ENCODE peak calls at places on chromosomes 1 and 21, in six cellular contexts. One of them, this sample, is unnamed.

GRCh38 chr1:175178056-175178455 is 14.5 kb downstream of the KIAA0040 start:
- DNase-seq in testis: no peak
- DNase-seq in neural progenitor cell: peak
- DNase-seq in HL-60: no peak
- DNase-seq in Caki2: no peak
- DNase-seq in GM12865: no peak
- DNase-seq in this sample: no peak

GRCh38 chr1:115301438-115302020 is 36.5 kb downstream of the NGF start:
- DNase-seq in testis: no peak
- DNase-seq in neural progenitor cell: no peak
- DNase-seq in HL-60: no peak
- DNase-seq in Caki2: no peak
- DNase-seq in GM12865: no peak
- DNase-seq in this sample: no peak

GRCh38 chr1:50661626-50662025 is 238.4 kb upstream of the DMRTA2 start:
- DNase-seq in testis: no peak
- DNase-seq in neural progenitor cell: no peak
- DNase-seq in HL-60: no peak
- DNase-seq in Caki2: no peak
- DNase-seq in GM12865: no peak
- DNase-seq in this sample: no peak

GRCh38 chr1:196623079-196623478 is 14.8 kb upstream of the KCNT2 start:
- DNase-seq in testis: no peak
- DNase-seq in neural progenitor cell: no peak
- DNase-seq in HL-60: no peak
- DNase-seq in Caki2: no peak
- DNase-seq in GM12865: no peak
- DNase-seq in this sample: no peak

GRCh38 chr1:28028873-28029654 is 59.3 kb downstream of the EYA3 start:
- DNase-seq in testis: no peak
- DNase-seq in neural progenitor cell: no peak
- DNase-seq in HL-60: no peak
- DNase-seq in Caki2: no peak
- DNase-seq in GM12865: peak
- DNase-seq in this sample: no peak

GRCh38 chr1:23422955-23423354 is 1.6 kb downstream of the TCEA3 start:
- DNase-seq in testis: no peak
- DNase-seq in neural progenitor cell: no peak
- DNase-seq in HL-60: no peak
- DNase-seq in Caki2: no peak
- DNase-seq in GM12865: no peak
- DNase-seq in this sample: no peak

GRCh38 chr1:119298687-119299086 is 69.9 kb upstream of the HAO2 start:
- DNase-seq in testis: no peak
- DNase-seq in neural progenitor cell: no peak
- DNase-seq in HL-60: no peak
- DNase-seq in Caki2: no peak
- DNase-seq in GM12865: peak
- DNase-seq in this sample: peak

GRCh38 chr1:101506541-101507164 is 269.8 kb downstream of the S1PR1 start:
- DNase-seq in testis: peak
- DNase-seq in neural progenitor cell: peak
- DNase-seq in HL-60: peak
- DNase-seq in Caki2: no peak
- DNase-seq in GM12865: peak
- DNase-seq in this sample: peak

GRCh38 chr1:5286244-5286643 is 631.8 kb downstream of the AJAP1 start:
- DNase-seq in testis: no peak
- DNase-seq in neural progenitor cell: no peak
- DNase-seq in HL-60: no peak
- DNase-seq in Caki2: no peak
- DNase-seq in GM12865: no peak
- DNase-seq in this sample: no peak

GRCh38 chr1:50066806-50067205 is 41.9 kb upstream of the ELAVL4 start:
- DNase-seq in testis: no peak
- DNase-seq in neural progenitor cell: no peak
- DNase-seq in HL-60: no peak
- DNase-seq in Caki2: no peak
- DNase-seq in GM12865: no peak
- DNase-seq in this sample: no peak

GRCh38 chr1:119687391-119688079 is 24.2 kb upstream of the PHGDH start:
- DNase-seq in testis: no peak
- DNase-seq in neural progenitor cell: no peak
- DNase-seq in HL-60: no peak
- DNase-seq in Caki2: no peak
- DNase-seq in GM12865: no peak
- DNase-seq in this sample: no peak

GRCh38 chr1:33045246-33045645 is 8.6 kb upstream of the AK2 start:
- DNase-seq in testis: no peak
- DNase-seq in neural progenitor cell: no peak
- DNase-seq in HL-60: no peak
- DNase-seq in Caki2: no peak
- DNase-seq in GM12865: peak
- DNase-seq in this sample: no peak

GRCh38 chr21:45577806-45578801 is 35.9 kb upstream of the SLC19A1 start:
- DNase-seq in testis: no peak
- DNase-seq in neural progenitor cell: no peak
- DNase-seq in HL-60: no peak
- DNase-seq in Caki2: no peak
- DNase-seq in GM12865: no peak
- DNase-seq in this sample: no peak

GRCh38 chr1:207025144-207025880 is 7.2 kb downstream of the C1orf116 start:
- DNase-seq in testis: no peak
- DNase-seq in neural progenitor cell: peak
- DNase-seq in HL-60: no peak
- DNase-seq in Caki2: peak
- DNase-seq in GM12865: no peak
- DNase-seq in this sample: no peak

GRCh38 chr1:159921700-159922498 is 3.4 kb downstream of the TAGLN2 start:
- DNase-seq in testis: no peak
- DNase-seq in neural progenitor cell: no peak
- DNase-seq in HL-60: no peak
- DNase-seq in Caki2: no peak
- DNase-seq in GM12865: peak
- DNase-seq in this sample: peak

GRCh38 chr1:111735858-111736544 is 3.2 kb downstream of the INKA2 start:
- DNase-seq in testis: no peak
- DNase-seq in neural progenitor cell: peak
- DNase-seq in HL-60: no peak
- DNase-seq in Caki2: no peak
- DNase-seq in GM12865: no peak
- DNase-seq in this sample: no peak

GRCh38 chr1:8396912-8397406 is 79.0 kb downstream of the SLC45A1 start:
- DNase-seq in testis: no peak
- DNase-seq in neural progenitor cell: no peak
- DNase-seq in HL-60: no peak
- DNase-seq in Caki2: peak
- DNase-seq in GM12865: peak
- DNase-seq in this sample: peak

GRCh38 chr1:91655912-91656449 is 155.3 kb downstream of the CDC7 start:
- DNase-seq in testis: no peak
- DNase-seq in neural progenitor cell: no peak
- DNase-seq in HL-60: no peak
- DNase-seq in Caki2: no peak
- DNase-seq in GM12865: no peak
- DNase-seq in this sample: no peak

GRCh38 chr1:68255301-68255700 is 23.0 kb upstream of the WLS start:
- DNase-seq in testis: no peak
- DNase-seq in neural progenitor cell: no peak
- DNase-seq in HL-60: no peak
- DNase-seq in Caki2: no peak
- DNase-seq in GM12865: no peak
- DNase-seq in this sample: no peak

GRCh38 chr1:233512538-233512937 is 101.4 kb upstream of the KCNK1 start:
- DNase-seq in testis: no peak
- DNase-seq in neural progenitor cell: no peak
- DNase-seq in HL-60: no peak
- DNase-seq in Caki2: no peak
- DNase-seq in GM12865: peak
- DNase-seq in this sample: no peak

GRCh38 chr1:117077267-117077666 is 17.1 kb downstream of the TTF2 start:
- DNase-seq in testis: no peak
- DNase-seq in neural progenitor cell: no peak
- DNase-seq in HL-60: no peak
- DNase-seq in Caki2: peak
- DNase-seq in GM12865: no peak
- DNase-seq in this sample: peak

GRCh38 chr1:22096463-22096862 is 44.0 kb downstream of the CDC42 start:
- DNase-seq in testis: no peak
- DNase-seq in neural progenitor cell: no peak
- DNase-seq in HL-60: no peak
- DNase-seq in Caki2: no peak
- DNase-seq in GM12865: no peak
- DNase-seq in this sample: no peak

GRCh38 chr1:31381394-31382287 is 8.8 kb upstream of the FABP3 start:
- DNase-seq in testis: no peak
- DNase-seq in neural progenitor cell: no peak
- DNase-seq in HL-60: no peak
- DNase-seq in Caki2: peak
- DNase-seq in GM12865: no peak
- DNase-seq in this sample: peak

GRCh38 chr1:161153682-161154337 is at the start of gene UFC1:
- DNase-seq in testis: peak
- DNase-seq in neural progenitor cell: peak
- DNase-seq in HL-60: peak
- DNase-seq in Caki2: peak
- DNase-seq in GM12865: peak
- DNase-seq in this sample: peak